ENCODE peak calls at places on chromosome 14, in five cellular contexts. B is dorsolateral prefrontal cortex; X is right cardiac atrium; H is NCI-H1436 treated with DMSO at 0.1 percent for 48 hours; K is stimulated activated CD4-positive, alpha-beta T cell treated with anti-CD3 and anti-CD28 coated beads, Interleukin-1b, Interleukin-23, amount 100 ng/mL, for 1 hour. V is an unnamed sample.

GRCh38 chr14:91947196-91948184 is at the start of gene FBLN5:
- DNase-seq in B (no peak), K (no peak), H (no peak), X (peak; percentile 93), V (peak; percentile 86)

GRCh38 chr14:23605931-23606585 is 27.5 kb upstream of the JPH4 start:
- DNase-seq in B (no peak), K (no peak), X (no peak), H (no peak), V (peak; percentile 17)

GRCh38 chr14:40119765-40120164 is 687.5 kb upstream of the FBXO33 start:
- DNase-seq in K (no peak), H (no peak), X (no peak), B (no peak), V (no peak)

GRCh38 chr14:30656190-30656632 is 34.1 kb downstream of the SCFD1 start:
- DNase-seq in B (peak; percentile 25), H (no peak), X (peak; percentile 47), K (no peak), V (peak; percentile 7)

GRCh38 chr14:54211562-54212308 is 185.1 kb upstream of the CDKN3 start:
- DNase-seq in X (no peak), H (no peak), B (no peak), K (no peak), V (peak; percentile 94)

GRCh38 chr14:23364164-23364571 is 804 bp downstream of the EFS start:
- DNase-seq in H (no peak), K (no peak), B (peak; percentile 79), X (peak; percentile 86), V (peak; percentile 4)

GRCh38 chr14:64623576-64624165 is 73.9 kb downstream of the PPP1R36 start:
- DNase-seq in B (no peak), K (no peak), X (no peak), H (no peak), V (no peak)

GRCh38 chr14:30518867-30519266 is 40.1 kb upstream of the G2E3 start:
- DNase-seq in X (no peak), H (no peak), K (no peak), B (no peak), V (no peak)

GRCh38 chr14:55843718-55844403 is 263.9 kb downstream of the KTN1 start:
- DNase-seq in B (no peak), X (no peak), K (no peak), H (no peak), V (no peak)